ENCODE peak calls at places on chromosomes 7 and 10, in five cellular contexts. P is testis, S is heart left ventricle, F is OCI-LY7, U is transverse colon. X is an unnamed sample.

GRCh38 chr10:71658349-71658745 is 61.2 kb downstream of the C10orf105 start:
- DNase-seq in P (no peak), S (no peak), F (no peak), U (no peak), X (no peak)

GRCh38 chr10:29471483-29471859 is 163.3 kb downstream of the SVIL start:
- DNase-seq in P (no peak), S (no peak), F (no peak), U (no peak), X (no peak)

GRCh38 chr10:105291571-105291970 is 650.5 kb downstream of the SORCS3 start:
- DNase-seq in P (no peak), S (no peak), F (no peak), U (no peak), X (no peak)

GRCh38 chr10:16643502-16643901 is 121.8 kb upstream of the C1QL3 start:
- DNase-seq in P (no peak), S (no peak), F (no peak), U (no peak), X (no peak)

GRCh38 chr10:112363696-112364688 is 9.9 kb upstream of the ACSL5 start:
- DNase-seq in P (no peak), S (no peak), F (no peak), U (peak), X (no peak)

GRCh38 chr10:110629680-110630191 is 14.4 kb upstream of the RBM20 start:
- DNase-seq in P (no peak), S (no peak), F (no peak), U (no peak), X (no peak)

GRCh38 chr7:87590578-87590977 is 10.1 kb downstream of the ABCB1 start:
- DNase-seq in P (no peak), S (no peak), F (no peak), U (no peak), X (no peak)

GRCh38 chr7:141708053-141708452 is at the start of gene WEE2:
- DNase-seq in P (no peak), S (no peak), F (no peak), U (no peak), X (no peak)

GRCh38 chr10:97889461-97890265 is 40.0 kb downstream of the GOLGA7B start:
- DNase-seq in P (no peak), S (no peak), F (no peak), U (no peak), X (no peak)

GRCh38 chr7:139777304-139777890 is 401 bp downstream of the HIPK2 start:
- DNase-seq in P (peak), S (peak), F (peak), U (peak), X (peak)

GRCh38 chr10:18226336-18226735 is 86.1 kb downstream of the CACNB2 start:
- DNase-seq in P (no peak), S (no peak), F (no peak), U (no peak), X (no peak)

GRCh38 chr7:36747251-36747968 is 23.1 kb upstream of the AOAH start:
- DNase-seq in P (no peak), S (no peak), F (no peak), U (no peak), X (no peak)

GRCh38 chr7:46603296-46603701 is 682.2 kb upstream of the IGFBP3 start:
- DNase-seq in P (peak), S (peak), F (no peak), U (no peak), X (peak)

GRCh38 chr10:79073784-79074432 is 5.1 kb downstream of the ZMIZ1 start:
- DNase-seq in P (peak), S (no peak), F (no peak), U (peak), X (peak)

GRCh38 chr10:51170518-51171245 is 96.4 kb downstream of the PRKG1 start:
- DNase-seq in P (no peak), S (no peak), F (no peak), U (no peak), X (no peak)

GRCh38 chr10:44479306-44479705 is 94.4 kb upstream of the CXCL12 start:
- DNase-seq in P (no peak), S (no peak), F (no peak), U (no peak), X (peak)

GRCh38 chr7:99112097-99112496 is 31.8 kb downstream of the SMURF1 start:
- DNase-seq in P (no peak), S (no peak), F (peak), U (no peak), X (no peak)

GRCh38 chr7:132347858-132348257 is 228.4 kb downstream of the PLXNA4 start:
- DNase-seq in P (no peak), S (no peak), F (no peak), U (no peak), X (no peak)

GRCh38 chr10:21238044-21238443 is 287.4 kb downstream of the SKIDA1 start:
- DNase-seq in P (no peak), S (no peak), F (no peak), U (no peak), X (no peak)

GRCh38 chr7:21365866-21366624 is 61.8 kb upstream of the SP4 start:
- DNase-seq in P (no peak), S (no peak), F (no peak), U (no peak), X (no peak)

GRCh38 chr7:46786221-46786951 is 795.5 kb downstream of the TNS3 start:
- DNase-seq in P (no peak), S (no peak), F (no peak), U (no peak), X (no peak)

GRCh38 chr10:13528875-13529713 is at the start of gene BEND7:
- DNase-seq in P (peak), S (peak), F (no peak), U (peak), X (peak)

GRCh38 chr10:110910138-110910537 is 8.8 kb downstream of the BBIP1 start:
- DNase-seq in P (no peak), S (no peak), F (no peak), U (no peak), X (no peak)

GRCh38 chr10:71597821-71598498 is 121.6 kb downstream of the C10orf105 start:
- DNase-seq in P (peak), S (no peak), F (peak), U (peak), X (peak)

GRCh38 chr7:25720427-25720826 is 431.6 kb upstream of the NFE2L3 start:
- DNase-seq in P (peak), S (no peak), F (peak), U (no peak), X (peak)

GRCh38 chr7:27101906-27102577 is 441 bp downstream of the HOXA2 start:
- DNase-seq in P (no peak), S (no peak), F (no peak), U (no peak), X (no peak)

GRCh38 chr7:1855396-1856160 is 185.5 kb downstream of the ELFN1 start:
- DNase-seq in P (no peak), S (no peak), F (no peak), U (peak), X (no peak)

GRCh38 chr7:99036531-99037175 is 107.3 kb downstream of the SMURF1 start:
- DNase-seq in P (peak), S (no peak), F (peak), U (no peak), X (peak)

GRCh38 chr10:106566871-106567270 is 597.6 kb downstream of the SORCS1 start:
- DNase-seq in P (no peak), S (no peak), F (no peak), U (no peak), X (no peak)

GRCh38 chr7:6278749-6279310 is 6.4 kb upstream of the CYTH3 start:
- DNase-seq in P (no peak), S (no peak), F (no peak), U (no peak), X (no peak)

GRCh38 chr10:103890688-103891087 is 27.3 kb downstream of the STN1 start:
- DNase-seq in P (no peak), S (no peak), F (no peak), U (no peak), X (no peak)

GRCh38 chr7:148334959-148335577 is 255.5 kb upstream of the C7orf33 start:
- DNase-seq in P (no peak), S (no peak), F (no peak), U (no peak), X (peak)

GRCh38 chr10:6416892-6417512 is 163.1 kb downstream of the PRKCQ start:
- DNase-seq in P (no peak), S (no peak), F (peak), U (no peak), X (peak)

DNA sequence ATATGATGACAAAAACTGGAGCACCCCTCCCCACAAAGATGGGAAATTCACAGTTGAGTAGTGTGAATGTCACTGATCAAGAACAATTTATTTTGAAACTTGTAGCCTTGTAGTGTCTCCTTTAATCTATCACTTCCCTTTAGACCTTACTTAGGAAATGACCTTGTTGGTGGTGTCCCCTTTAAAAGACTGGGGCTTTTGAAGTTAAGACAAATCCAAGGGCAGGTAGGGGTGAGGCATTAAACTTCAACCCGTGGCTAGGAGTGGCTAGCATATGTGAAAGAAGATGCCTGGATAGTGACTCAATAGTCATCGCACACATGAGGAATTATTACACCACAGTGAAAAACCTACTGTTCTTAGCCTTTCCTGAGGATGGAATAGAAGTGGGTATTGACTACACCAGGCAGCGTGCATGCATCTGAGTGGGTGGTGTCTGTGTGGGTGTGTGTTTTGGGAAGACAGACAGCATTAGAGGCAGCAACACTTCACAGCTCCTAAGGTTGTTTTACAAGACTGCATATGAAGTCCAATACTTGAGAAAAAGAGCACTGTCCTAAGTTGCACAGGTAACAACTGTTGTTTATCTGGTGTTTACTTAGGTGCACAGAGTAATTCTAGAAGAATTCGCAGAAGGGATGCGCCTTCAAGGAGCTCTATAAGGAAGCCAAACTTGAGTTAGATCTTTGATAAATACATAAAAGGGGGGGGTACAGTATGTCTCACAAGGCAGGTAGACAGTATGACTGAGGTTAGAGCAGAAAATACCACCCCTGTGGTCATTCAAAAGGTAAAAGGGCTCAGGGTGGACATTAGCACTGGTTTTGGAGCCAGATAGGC is 32.9 kb downstream of the ABLIM1 start:
- DNase-seq in P (no peak), S (no peak), F (no peak), U (no peak), X (no peak)
- H3K27ac ChIP-seq in P (no peak), S (peak), F (no peak), U (no peak), X (no peak)

GRCh38 chr7:155206286-155207020 is 91.2 kb upstream of the INSIG1 start:
- DNase-seq in P (peak), S (peak), F (peak), U (peak), X (peak)
- H3K4me3 ChIP-seq in P (no peak), S (peak), F (peak), U (no peak), X (no peak)

GRCh38 chr7:150973571-150974451 is 4.3 kb downstream of the KCNH2 start:
- DNase-seq in P (no peak), S (no peak), F (peak), U (peak), X (no peak)

GRCh38 chr7:150975536-150976285 is 2.4 kb downstream of the KCNH2 start:
- DNase-seq in P (no peak), S (no peak), F (peak), U (no peak), X (no peak)

GRCh38 chr7:150972746-150973145 is 5.4 kb downstream of the KCNH2 start:
- DNase-seq in P (no peak), S (no peak), F (no peak), U (no peak), X (no peak)

GRCh38 chr7:150976529-150977381 is 1.4 kb downstream of the KCNH2 start:
- DNase-seq in P (peak), S (peak), F (no peak), U (no peak), X (no peak)

GRCh38 chr7:150974468-150975391 is 3.4 kb downstream of the KCNH2 start:
- DNase-seq in P (peak), S (peak), F (peak), U (peak), X (peak)
- TF ChIP-seq CTCF in P (no peak), S (no peak), F (peak), U (peak), X (peak)

DNA sequence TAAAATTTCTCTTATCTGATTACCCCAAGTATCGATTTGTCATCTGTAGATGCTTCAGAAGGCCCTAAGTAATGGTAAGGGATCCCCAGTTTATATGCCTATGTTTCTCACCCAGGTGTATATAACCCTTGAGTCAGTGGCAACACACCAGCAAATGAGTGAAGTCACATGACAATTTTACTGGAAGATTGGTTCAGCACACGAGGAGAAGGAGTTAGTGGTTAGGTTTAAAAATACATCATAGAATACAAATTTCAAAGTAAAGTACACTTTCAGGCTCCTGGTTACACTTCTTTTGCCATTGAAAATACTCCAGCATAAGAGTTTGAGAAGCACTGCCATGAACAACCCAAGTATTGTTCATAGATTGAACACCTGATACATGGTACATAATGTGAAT is 29.7 kb upstream of the CAPZA2 start:
- DNase-seq in P (no peak), S (no peak), F (no peak), U (no peak), X (no peak)
- H3K27ac ChIP-seq in P (no peak), S (no peak), F (no peak), U (no peak), X (no peak)

DNA sequence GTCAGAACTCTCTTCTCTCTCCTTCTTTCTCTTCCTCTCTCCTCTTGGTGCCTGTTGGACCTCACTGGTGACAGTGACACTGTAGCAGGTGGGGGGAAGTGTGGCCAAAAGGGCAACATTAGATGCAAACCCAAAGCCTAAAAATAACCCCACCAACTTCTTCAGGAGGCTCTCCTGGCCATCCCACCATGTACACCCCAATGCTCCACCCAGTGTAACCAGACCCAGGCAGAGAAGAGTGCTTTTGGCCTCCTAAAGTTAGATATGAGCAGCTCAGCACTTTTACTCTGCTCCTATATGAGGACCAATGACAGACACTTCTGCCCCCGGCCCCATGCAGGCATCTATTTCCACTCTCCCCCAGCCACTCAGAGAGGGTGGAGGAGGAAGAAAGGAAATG is 5.5 kb downstream of the MYOZ1 start:
- DNase-seq in P (no peak), S (no peak), F (no peak), U (no peak), X (no peak)
- H3K4me3 ChIP-seq in P (no peak), S (no peak), F (no peak), U (no peak), X (no peak)

DNA sequence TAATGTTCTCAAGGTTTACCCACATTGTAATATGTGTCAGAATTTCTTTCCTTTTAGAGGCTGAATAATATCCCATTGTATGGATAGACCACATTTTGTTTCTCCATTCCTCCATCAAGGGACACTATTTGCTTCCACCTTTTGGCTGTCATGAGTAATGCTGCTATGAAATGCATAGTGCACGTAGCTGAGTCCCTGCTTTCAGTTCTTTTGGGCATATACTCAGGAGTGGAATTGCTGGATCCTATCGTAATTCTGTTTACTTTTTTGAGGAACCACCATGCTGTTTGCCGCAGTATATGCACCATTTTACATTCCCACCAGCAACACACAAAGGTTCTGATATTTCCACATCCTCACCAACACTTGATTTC is 60.0 kb downstream of the PRF1 start:
- DNase-seq in P (no peak), S (no peak), F (no peak), U (no peak), X (no peak)
- TF ChIP-seq CTCF in P (peak), S (no peak), F (peak), U (peak), X (peak)

GRCh38 chr7:29424984-29425309 is 138.7 kb upstream of the PRR15 start:
- DNase-seq in P (no peak), S (no peak), F (no peak), U (peak), X (no peak)

GRCh38 chr7:29421010-29421956 is 142.4 kb upstream of the PRR15 start:
- DNase-seq in P (no peak), S (no peak), F (no peak), U (no peak), X (no peak)

GRCh38 chr7:29426587-29426986 is 137.0 kb upstream of the PRR15 start:
- DNase-seq in P (no peak), S (no peak), F (no peak), U (peak), X (no peak)

GRCh38 chr7:29424295-29424983 is 139.2 kb upstream of the PRR15 start:
- DNase-seq in P (no peak), S (no peak), F (no peak), U (no peak), X (no peak)

DNA sequence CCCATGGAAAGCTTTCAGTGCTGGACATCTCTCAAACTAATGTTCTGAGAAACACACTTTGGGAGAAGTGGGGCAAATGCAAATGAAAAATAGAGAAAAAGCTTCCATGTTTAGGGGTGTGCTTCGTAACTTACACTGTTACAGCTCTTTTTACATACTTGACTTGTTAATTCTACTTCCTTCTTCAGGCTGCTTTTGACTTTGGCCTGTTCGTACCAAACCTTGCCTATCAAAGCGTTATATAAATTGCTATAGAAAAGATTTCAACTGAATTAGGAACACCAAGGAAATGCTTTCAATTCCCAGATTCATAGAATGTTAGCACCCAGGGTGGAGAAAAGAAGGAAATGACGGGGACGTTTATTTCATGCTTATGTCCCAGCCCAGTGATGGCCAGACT is 140.8 kb upstream of the PRR15 start:
- DNase-seq in P (no peak), S (no peak), F (no peak), U (no peak), X (no peak)
- H3K27ac ChIP-seq in P (no peak), S (no peak), F (no peak), U (no peak), X (no peak)

DNA sequence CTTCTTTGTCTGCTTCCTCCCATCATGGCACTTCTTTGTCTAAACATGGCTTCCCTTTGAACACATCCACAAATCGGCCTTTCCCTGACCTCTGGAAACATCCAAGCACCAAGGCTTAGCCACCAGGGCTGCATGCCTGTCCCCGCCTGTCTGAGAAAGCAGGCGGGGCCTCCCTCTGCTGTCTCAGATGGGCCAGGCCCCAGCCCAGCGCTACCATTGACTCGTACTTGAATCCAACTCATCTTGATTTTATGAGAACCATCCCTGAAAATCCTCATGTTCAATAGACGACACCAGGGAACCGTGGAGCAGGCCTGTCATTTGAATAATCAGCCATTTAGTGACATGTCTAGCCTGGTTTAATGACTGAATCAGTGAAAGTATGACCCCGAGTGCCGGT is 194.5 kb downstream of the BUB3 start:
- DNase-seq in P (no peak), S (no peak), F (no peak), U (no peak), X (no peak)
- H3K4me3 ChIP-seq in P (no peak), S (no peak), F (no peak), U (no peak), X (no peak)